ENCODE peak calls at places on chromosomes 12 and 14, in six cellular contexts. A is foreskin keratinocyte; U is mesenchymal stem cell; P is AG10803; Y is progenitor cell of endocrine pancreas; D is stimulated activated CD8-positive, alpha-beta memory T cell treated with anti-CD3 and anti-CD28 coated beads, Interleukin-2, amount 100 ng/mL, for 1 hour. V is an unnamed sample.

GRCh38 chr12:65275627-65276026 is 2.9 kb upstream of the MSRB3 start:
- DNase-seq in A (peak; percentile 29), U (no peak), P (peak; percentile 62), Y (no peak), D (no peak), V (no peak)

GRCh38 chr14:38964630-38965029 is 138.4 kb downstream of the SEC23A start:
- DNase-seq in A (no peak), U (peak; percentile 52), P (peak; percentile 26), Y (no peak), D (no peak), V (no peak)

GRCh38 chr14:84006643-84007137 is 1523.3 kb upstream of the FLRT2 start:
- DNase-seq in A (no peak), U (no peak), P (no peak), Y (no peak), D (no peak), V (no peak)

GRCh38 chr12:91009319-91009950 is 4.7 kb upstream of the EPYC start:
- DNase-seq in A (no peak), U (no peak), P (no peak), Y (no peak), D (no peak), V (no peak)

GRCh38 chr12:4116251-4117111 is 157.1 kb upstream of the CCND2 start:
- DNase-seq in A (peak; percentile 88), U (peak; percentile 82), P (peak; percentile 79), Y (no peak), D (no peak), V (no peak)

GRCh38 chr14:62029569-62029924 is 267.3 kb downstream of the SNAPC1 start:
- DNase-seq in A (no peak), U (no peak), P (no peak), Y (no peak), D (no peak), V (no peak)

GRCh38 chr14:36973806-36974442 is 198.5 kb downstream of the SLC25A21 start:
- DNase-seq in A (peak; percentile 74), U (peak; percentile 51), P (peak; percentile 56), Y (no peak), D (no peak), V (no peak)

GRCh38 chr12:93466625-93467350 is 526 bp upstream of the MRPL42 start:
- DNase-seq in A (no peak), U (no peak), P (no peak), Y (no peak), D (no peak), V (no peak)

GRCh38 chr12:10331642-10332239 is 24.1 kb downstream of the KLRD1 start:
- DNase-seq in A (no peak), U (peak; percentile 72), P (peak; percentile 57), Y (no peak), D (no peak), V (peak; percentile 69)

GRCh38 chr12:115267891-115268290 is 583.9 kb upstream of the TBX3 start:
- DNase-seq in A (no peak), U (no peak), P (peak; percentile 72), Y (no peak), D (no peak), V (no peak)

GRCh38 chr14:69931960-69932359 is 52.7 kb downstream of the SMOC1 start:
- DNase-seq in A (no peak), U (no peak), P (no peak), Y (no peak), D (no peak), V (no peak)

GRCh38 chr12:70779250-70779649 is 141.3 kb downstream of the PTPRR start:
- DNase-seq in A (no peak), U (no peak), P (no peak), Y (no peak), D (no peak), V (no peak)

GRCh38 chr14:65366802-65367570 is 45.5 kb upstream of the FUT8 start:
- DNase-seq in A (no peak), U (no peak), P (no peak), Y (no peak), D (no peak), V (no peak)

GRCh38 chr14:93072659-93073365 is 42.9 kb downstream of the ITPK1 start:
- DNase-seq in A (no peak), U (no peak), P (no peak), Y (no peak), D (no peak), V (no peak)

GRCh38 chr14:68893566-68893965 is 85.5 kb downstream of the ACTN1 start:
- DNase-seq in A (no peak), U (no peak), P (no peak), Y (no peak), D (no peak), V (no peak)